ENCODE peak calls at places on chromosomes 12 and 14, in four cellular contexts. One of them, this sample, is unnamed.

GRCh38 chr14:20002319-20002718 is 356 bp downstream of the OR4Q2 start:
- DNase-seq in activated CD4-positive, alpha-beta T cell treated with anti-CD3 and anti-CD28 coated beads, Interleukin-2, amount 10 ng/mL, durations not matched to agents 7 days and 5 days: no peak
- DNase-seq in activated T-helper 1 cell treated with anti-CD3 and anti-CD28 coated beads, Interleukin-2, amount 50 U/mL, for 16 hours: no peak
- DNase-seq in COR-L47: no peak
- DNase-seq in this sample: no peak

GRCh38 chr14:77000340-77001235 is 27.9 kb downstream of the IRF2BPL start:
- DNase-seq in activated CD4-positive, alpha-beta T cell treated with anti-CD3 and anti-CD28 coated beads, Interleukin-2, amount 10 ng/mL, durations not matched to agents 7 days and 5 days: peak; percentile 39
- DNase-seq in activated T-helper 1 cell treated with anti-CD3 and anti-CD28 coated beads, Interleukin-2, amount 50 U/mL, for 16 hours: no peak
- DNase-seq in COR-L47: no peak
- DNase-seq in this sample: no peak

GRCh38 chr14:71933026-71933587 is 878 bp downstream of the RGS6 start:
- DNase-seq in activated CD4-positive, alpha-beta T cell treated with anti-CD3 and anti-CD28 coated beads, Interleukin-2, amount 10 ng/mL, durations not matched to agents 7 days and 5 days: no peak
- DNase-seq in activated T-helper 1 cell treated with anti-CD3 and anti-CD28 coated beads, Interleukin-2, amount 50 U/mL, for 16 hours: no peak
- DNase-seq in COR-L47: no peak
- DNase-seq in this sample: peak; percentile 10

GRCh38 chr14:97065305-97066067 is 268.3 kb downstream of the VRK1 start:
- DNase-seq in activated CD4-positive, alpha-beta T cell treated with anti-CD3 and anti-CD28 coated beads, Interleukin-2, amount 10 ng/mL, durations not matched to agents 7 days and 5 days: no peak
- DNase-seq in activated T-helper 1 cell treated with anti-CD3 and anti-CD28 coated beads, Interleukin-2, amount 50 U/mL, for 16 hours: no peak
- DNase-seq in COR-L47: no peak
- DNase-seq in this sample: no peak

GRCh38 chr12:31206038-31206670 is 119.8 kb downstream of the SINHCAF start:
- DNase-seq in activated CD4-positive, alpha-beta T cell treated with anti-CD3 and anti-CD28 coated beads, Interleukin-2, amount 10 ng/mL, durations not matched to agents 7 days and 5 days: no peak
- DNase-seq in activated T-helper 1 cell treated with anti-CD3 and anti-CD28 coated beads, Interleukin-2, amount 50 U/mL, for 16 hours: no peak
- DNase-seq in COR-L47: no peak
- DNase-seq in this sample: no peak

GRCh38 chr14:105294142-105294597 is 6.6 kb downstream of the BRF1 start:
- DNase-seq in activated CD4-positive, alpha-beta T cell treated with anti-CD3 and anti-CD28 coated beads, Interleukin-2, amount 10 ng/mL, durations not matched to agents 7 days and 5 days: peak; percentile 91
- DNase-seq in activated T-helper 1 cell treated with anti-CD3 and anti-CD28 coated beads, Interleukin-2, amount 50 U/mL, for 16 hours: peak; percentile 19
- DNase-seq in COR-L47: peak; percentile 87
- DNase-seq in this sample: peak; percentile 72

GRCh38 chr14:23432102-23432925 is 3.1 kb downstream of the MYH7 start:
- DNase-seq in activated CD4-positive, alpha-beta T cell treated with anti-CD3 and anti-CD28 coated beads, Interleukin-2, amount 10 ng/mL, durations not matched to agents 7 days and 5 days: no peak
- DNase-seq in activated T-helper 1 cell treated with anti-CD3 and anti-CD28 coated beads, Interleukin-2, amount 50 U/mL, for 16 hours: no peak
- DNase-seq in COR-L47: no peak
- DNase-seq in this sample: no peak

GRCh38 chr14:70714055-70714550 is 72.4 kb downstream of the TTC9 start:
- DNase-seq in activated CD4-positive, alpha-beta T cell treated with anti-CD3 and anti-CD28 coated beads, Interleukin-2, amount 10 ng/mL, durations not matched to agents 7 days and 5 days: peak; percentile 64
- DNase-seq in activated T-helper 1 cell treated with anti-CD3 and anti-CD28 coated beads, Interleukin-2, amount 50 U/mL, for 16 hours: peak; percentile 4
- DNase-seq in COR-L47: peak; percentile 50
- DNase-seq in this sample: peak; percentile 60

GRCh38 chr12:117994551-117995438 is 21.7 kb upstream of the RFC5 start:
- DNase-seq in activated CD4-positive, alpha-beta T cell treated with anti-CD3 and anti-CD28 coated beads, Interleukin-2, amount 10 ng/mL, durations not matched to agents 7 days and 5 days: no peak
- DNase-seq in activated T-helper 1 cell treated with anti-CD3 and anti-CD28 coated beads, Interleukin-2, amount 50 U/mL, for 16 hours: no peak
- DNase-seq in COR-L47: no peak
- DNase-seq in this sample: no peak

GRCh38 chr14:55881577-55882241 is 236.5 kb upstream of the PELI2 start:
- DNase-seq in activated CD4-positive, alpha-beta T cell treated with anti-CD3 and anti-CD28 coated beads, Interleukin-2, amount 10 ng/mL, durations not matched to agents 7 days and 5 days: no peak
- DNase-seq in activated T-helper 1 cell treated with anti-CD3 and anti-CD28 coated beads, Interleukin-2, amount 50 U/mL, for 16 hours: no peak
- DNase-seq in COR-L47: no peak
- DNase-seq in this sample: no peak

GRCh38 chr14:102462391-102462790 is 47.2 kb downstream of the ANKRD9 start:
- DNase-seq in activated CD4-positive, alpha-beta T cell treated with anti-CD3 and anti-CD28 coated beads, Interleukin-2, amount 10 ng/mL, durations not matched to agents 7 days and 5 days: no peak
- DNase-seq in activated T-helper 1 cell treated with anti-CD3 and anti-CD28 coated beads, Interleukin-2, amount 50 U/mL, for 16 hours: no peak
- DNase-seq in COR-L47: no peak
- DNase-seq in this sample: no peak

GRCh38 chr12:10584415-10584814 is 29.0 kb downstream of the MAGOHB start:
- DNase-seq in activated CD4-positive, alpha-beta T cell treated with anti-CD3 and anti-CD28 coated beads, Interleukin-2, amount 10 ng/mL, durations not matched to agents 7 days and 5 days: no peak
- DNase-seq in activated T-helper 1 cell treated with anti-CD3 and anti-CD28 coated beads, Interleukin-2, amount 50 U/mL, for 16 hours: no peak
- DNase-seq in COR-L47: no peak
- DNase-seq in this sample: no peak

GRCh38 chr12:21637985-21638891 is 19.4 kb downstream of the LDHB start:
- DNase-seq in activated CD4-positive, alpha-beta T cell treated with anti-CD3 and anti-CD28 coated beads, Interleukin-2, amount 10 ng/mL, durations not matched to agents 7 days and 5 days: no peak
- DNase-seq in activated T-helper 1 cell treated with anti-CD3 and anti-CD28 coated beads, Interleukin-2, amount 50 U/mL, for 16 hours: no peak
- DNase-seq in COR-L47: no peak
- DNase-seq in this sample: no peak

GRCh38 chr14:80278293-80279037 is 67.2 kb upstream of the DIO2 start:
- DNase-seq in activated CD4-positive, alpha-beta T cell treated with anti-CD3 and anti-CD28 coated beads, Interleukin-2, amount 10 ng/mL, durations not matched to agents 7 days and 5 days: no peak
- DNase-seq in activated T-helper 1 cell treated with anti-CD3 and anti-CD28 coated beads, Interleukin-2, amount 50 U/mL, for 16 hours: no peak
- DNase-seq in COR-L47: no peak
- DNase-seq in this sample: no peak

GRCh38 chr12:32000373-32001005 is 41.3 kb downstream of the RESF1 start:
- DNase-seq in activated CD4-positive, alpha-beta T cell treated with anti-CD3 and anti-CD28 coated beads, Interleukin-2, amount 10 ng/mL, durations not matched to agents 7 days and 5 days: no peak
- DNase-seq in activated T-helper 1 cell treated with anti-CD3 and anti-CD28 coated beads, Interleukin-2, amount 50 U/mL, for 16 hours: no peak
- DNase-seq in COR-L47: no peak
- DNase-seq in this sample: no peak

GRCh38 chr12:49309361-49309760 is 13.7 kb upstream of the TROAP start:
- DNase-seq in activated CD4-positive, alpha-beta T cell treated with anti-CD3 and anti-CD28 coated beads, Interleukin-2, amount 10 ng/mL, durations not matched to agents 7 days and 5 days: no peak
- DNase-seq in activated T-helper 1 cell treated with anti-CD3 and anti-CD28 coated beads, Interleukin-2, amount 50 U/mL, for 16 hours: no peak
- DNase-seq in COR-L47: no peak
- DNase-seq in this sample: no peak

This sample was measured in activated naive CD4-positive, alpha-beta T cell treated with anti-CD3 and anti-CD28 coated beads, Interleukin-2, amount 50 U/mL, for 72 hours.